ENCODE peak calls at places on chromosome 10, in eight cellular contexts. P is stimulated activated CD4-positive, alpha-beta T cell treated with anti-CD3 and anti-CD28 coated beads, Interleukin-4, amount 100 ng/mL, for 48 hours; N is esophagus squamous epithelium; D is ascending aorta; T is neural crest cell; I is esophagus muscularis mucosa; L is LoVo; U is LHCN-M2. C is an unnamed sample.

GRCh38 chr10:99667108-99667751 is 7.9 kb downstream of the ENTPD7 start:
- DNase-seq in P (no peak), N (no peak), D (no peak), T (no peak), I (no peak), L (no peak), U (peak), C (peak)

GRCh38 chr10:122057841-122058240 is 68.9 kb downstream of the TACC2 start:
- DNase-seq in P (no peak), N (no peak), D (no peak), T (no peak), I (no peak), L (no peak), U (no peak), C (no peak)

GRCh38 chr10:48575901-48576300 is 29.0 kb downstream of the ARHGAP22 start:
- DNase-seq in P (no peak), N (no peak), D (no peak), T (no peak), I (no peak), L (no peak), U (no peak), C (no peak)

GRCh38 chr10:10623958-10624590 is 393.6 kb upstream of the CELF2 start:
- DNase-seq in P (no peak), N (no peak), D (no peak), T (no peak), I (peak), L (no peak), U (peak), C (no peak)

GRCh38 chr10:30466466-30466865 is 32.5 kb downstream of the MAP3K8 start:
- DNase-seq in P (no peak), N (no peak), D (no peak), T (no peak), I (no peak), L (no peak), U (no peak), C (no peak)

GRCh38 chr10:662686-663465 is 26.6 kb downstream of the DIP2C start:
- DNase-seq in P (no peak), N (no peak), D (no peak), T (no peak), I (no peak), L (no peak), U (no peak), C (no peak)

GRCh38 chr10:10256860-10257259 is 760.8 kb upstream of the CELF2 start:
- DNase-seq in P (no peak), N (no peak), D (no peak), T (no peak), I (no peak), L (no peak), U (peak), C (no peak)

GRCh38 chr10:4767033-4767814 is 58.8 kb upstream of the AKR1E2 start:
- DNase-seq in P (no peak), N (no peak), D (no peak), T (no peak), I (no peak), L (peak), U (peak), C (peak)

GRCh38 chr10:128859738-128860386 is 607.2 kb upstream of the MGMT start:
- DNase-seq in P (peak), N (no peak), D (no peak), T (peak), I (peak), L (peak), U (no peak), C (peak)

GRCh38 chr10:133278577-133279265 is 2.1 kb upstream of the ADAM8 start:
- DNase-seq in P (peak), N (peak), D (no peak), T (no peak), I (no peak), L (no peak), U (peak), C (peak)

GRCh38 chr10:69409968-69410367 is 6.8 kb downstream of the TACR2 start:
- DNase-seq in P (no peak), N (no peak), D (no peak), T (no peak), I (no peak), L (no peak), U (no peak), C (no peak)

GRCh38 chr10:89792187-89792586 is 90.8 kb downstream of the KIF20B start:
- DNase-seq in P (no peak), N (no peak), D (no peak), T (no peak), I (no peak), L (no peak), U (no peak), C (no peak)

GRCh38 chr10:71397340-71398212 is 856 bp downstream of the CDH23 start:
- DNase-seq in P (no peak), N (no peak), D (no peak), T (no peak), I (no peak), L (no peak), U (no peak), C (no peak)

GRCh38 chr10:6409982-6410694 is 169.9 kb downstream of the PRKCQ start:
- DNase-seq in P (no peak), N (no peak), D (no peak), T (no peak), I (no peak), L (no peak), U (peak), C (no peak)

GRCh38 chr10:118459642-118460193 is 117.6 kb upstream of the FAM204A start:
- DNase-seq in P (peak), N (no peak), D (no peak), T (peak), I (peak), L (peak), U (peak), C (peak)

GRCh38 chr10:70440296-70441160 is 953 bp downstream of the NODAL start:
- DNase-seq in P (no peak), N (no peak), D (no peak), T (no peak), I (no peak), L (no peak), U (no peak), C (no peak)

C was measured in cardiac muscle cell.